ENCODE peak calls at places on chromosomes 11 and 22, in eight cellular contexts. One of them, this sample, is unnamed.

GRCh38 chr11:113540416-113541330 is 65.5 kb upstream of the DRD2 start:
- DNase-seq in G401: no peak
- DNase-seq in nucleus accumbens: no peak
- DNase-seq in activated T-cell treated with anti-CD3 and anti-CD28 coated beads, Interleukin-2, amount 50 U/mL, for 4 hours: no peak
- DNase-seq in tibial artery: no peak
- DNase-seq in IMR-90: no peak
- DNase-seq in HFFc6: no peak
- DNase-seq in non-pigmented ciliary epithelial cell: no peak
- DNase-seq in this sample: no peak

GRCh38 chr22:22928666-22929380 is 41.2 kb downstream of the IGLL5 start:
- DNase-seq in activated T-cell treated with anti-CD3 and anti-CD28 coated beads, Interleukin-2, amount 50 U/mL, for 4 hours: peak
- DNase-seq in tibial artery: no peak
- DNase-seq in HFFc6: peak
- DNase-seq in IMR-90: peak
- DNase-seq in non-pigmented ciliary epithelial cell: no peak
- DNase-seq in G401: no peak
- DNase-seq in nucleus accumbens: no peak
- DNase-seq in this sample: peak

GRCh38 chr22:49820984-49821383 is 6.7 kb downstream of the BRD1 start:
- DNase-seq in nucleus accumbens: no peak
- DNase-seq in IMR-90: no peak
- DNase-seq in tibial artery: no peak
- DNase-seq in HFFc6: no peak
- DNase-seq in non-pigmented ciliary epithelial cell: no peak
- DNase-seq in activated T-cell treated with anti-CD3 and anti-CD28 coated beads, Interleukin-2, amount 50 U/mL, for 4 hours: no peak
- DNase-seq in G401: peak
- DNase-seq in this sample: no peak

GRCh38 chr11:34075178-34075820 is 23.8 kb downstream of the CAPRIN1 start:
- DNase-seq in IMR-90: peak
- DNase-seq in G401: no peak
- DNase-seq in HFFc6: peak
- DNase-seq in nucleus accumbens: no peak
- DNase-seq in activated T-cell treated with anti-CD3 and anti-CD28 coated beads, Interleukin-2, amount 50 U/mL, for 4 hours: no peak
- DNase-seq in non-pigmented ciliary epithelial cell: no peak
- DNase-seq in tibial artery: no peak
- DNase-seq in this sample: peak

GRCh38 chr22:32473388-32473952 is 1.1 kb upstream of the FBXO7 start:
- DNase-seq in G401: peak
- DNase-seq in nucleus accumbens: peak
- DNase-seq in HFFc6: peak
- DNase-seq in tibial artery: no peak
- DNase-seq in non-pigmented ciliary epithelial cell: no peak
- DNase-seq in IMR-90: peak
- DNase-seq in activated T-cell treated with anti-CD3 and anti-CD28 coated beads, Interleukin-2, amount 50 U/mL, for 4 hours: peak
- DNase-seq in this sample: peak

GRCh38 chr11:64021742-64022067 is 14.0 kb upstream of the FLRT1 start:
- DNase-seq in IMR-90: no peak
- DNase-seq in G401: peak
- DNase-seq in activated T-cell treated with anti-CD3 and anti-CD28 coated beads, Interleukin-2, amount 50 U/mL, for 4 hours: no peak
- DNase-seq in nucleus accumbens: no peak
- DNase-seq in non-pigmented ciliary epithelial cell: no peak
- DNase-seq in tibial artery: no peak
- DNase-seq in HFFc6: no peak
- DNase-seq in this sample: no peak

GRCh38 chr11:8787372-8787771 is 104.8 kb downstream of the RPL27A start:
- DNase-seq in HFFc6: no peak
- DNase-seq in G401: peak
- DNase-seq in IMR-90: peak
- DNase-seq in activated T-cell treated with anti-CD3 and anti-CD28 coated beads, Interleukin-2, amount 50 U/mL, for 4 hours: no peak
- DNase-seq in non-pigmented ciliary epithelial cell: no peak
- DNase-seq in tibial artery: no peak
- DNase-seq in nucleus accumbens: no peak
- DNase-seq in this sample: no peak

GRCh38 chr22:45125198-45125597 is 38.5 kb upstream of the NUP50 start:
- DNase-seq in activated T-cell treated with anti-CD3 and anti-CD28 coated beads, Interleukin-2, amount 50 U/mL, for 4 hours: no peak
- DNase-seq in HFFc6: peak
- DNase-seq in tibial artery: no peak
- DNase-seq in G401: no peak
- DNase-seq in non-pigmented ciliary epithelial cell: peak
- DNase-seq in nucleus accumbens: no peak
- DNase-seq in IMR-90: peak
- DNase-seq in this sample: no peak

GRCh38 chr22:46797355-46797754 is 34.9 kb downstream of the TBC1D22A start:
- DNase-seq in nucleus accumbens: no peak
- DNase-seq in non-pigmented ciliary epithelial cell: peak
- DNase-seq in G401: no peak
- DNase-seq in IMR-90: peak
- DNase-seq in activated T-cell treated with anti-CD3 and anti-CD28 coated beads, Interleukin-2, amount 50 U/mL, for 4 hours: no peak
- DNase-seq in tibial artery: peak
- DNase-seq in HFFc6: peak
- DNase-seq in this sample: no peak

GRCh38 chr11:19276859-19277808 is 36.4 kb upstream of the E2F8 start:
- DNase-seq in G401: no peak
- DNase-seq in IMR-90: no peak
- DNase-seq in nucleus accumbens: no peak
- DNase-seq in HFFc6: no peak
- DNase-seq in tibial artery: no peak
- DNase-seq in non-pigmented ciliary epithelial cell: no peak
- DNase-seq in activated T-cell treated with anti-CD3 and anti-CD28 coated beads, Interleukin-2, amount 50 U/mL, for 4 hours: no peak
- DNase-seq in this sample: no peak

GRCh38 chr11:58024601-58025091 is 965 bp downstream of the OR9Q1 start:
- DNase-seq in activated T-cell treated with anti-CD3 and anti-CD28 coated beads, Interleukin-2, amount 50 U/mL, for 4 hours: no peak
- DNase-seq in nucleus accumbens: no peak
- DNase-seq in HFFc6: peak
- DNase-seq in G401: peak
- DNase-seq in tibial artery: peak
- DNase-seq in IMR-90: peak
- DNase-seq in non-pigmented ciliary epithelial cell: no peak
- DNase-seq in this sample: no peak

GRCh38 chr22:48545976-48546375 is 1281.7 kb downstream of the BRD1 start:
- DNase-seq in G401: no peak
- DNase-seq in HFFc6: no peak
- DNase-seq in tibial artery: no peak
- DNase-seq in IMR-90: no peak
- DNase-seq in nucleus accumbens: no peak
- DNase-seq in non-pigmented ciliary epithelial cell: no peak
- DNase-seq in activated T-cell treated with anti-CD3 and anti-CD28 coated beads, Interleukin-2, amount 50 U/mL, for 4 hours: no peak
- DNase-seq in this sample: no peak

This sample was measured in globus pallidus.